ENCODE peak calls at places on chromosomes 7 and 10, in five cellular contexts. J is AG04450, T is HFF-Myc, M is SK-N-SH, R is cardiac muscle cell. H is an unnamed sample.

GRCh38 chr7:113561446-113561845 is 357.4 kb downstream of the PPP1R3A start:
- DNase-seq in R (peak), T (no peak), J (peak), M (no peak), H (no peak)

GRCh38 chr10:125159932-125160855 is at the start of gene CTBP2:
- DNase-seq in R (peak), J (no peak), T (no peak), M (peak), H (peak)

GRCh38 chr10:17981766-17982380 is 30.2 kb downstream of the SLC39A12 start:
- DNase-seq in J (peak), M (no peak), R (peak), T (peak), H (no peak)

GRCh38 chr7:95213809-95214492 is 110.4 kb downstream of the PON1 start:
- DNase-seq in M (no peak), J (no peak), T (no peak), R (peak), H (no peak)

GRCh38 chr10:48802611-48803046 is 118.0 kb downstream of the WDFY4 start:
- DNase-seq in M (no peak), J (no peak), T (no peak), R (no peak), H (no peak)

GRCh38 chr7:111835066-111835465 is 272.8 kb upstream of the IMMP2L start:
- DNase-seq in J (peak), R (peak), M (peak), T (peak), H (peak)

GRCh38 chr7:123241809-123242208 is 42.0 kb upstream of the SLC13A1 start:
- DNase-seq in J (no peak), R (no peak), T (no peak), M (peak), H (no peak)

GRCh38 chr10:128525444-128525843 is 399.2 kb upstream of the MKI67 start:
- DNase-seq in M (no peak), R (no peak), J (no peak), T (no peak), H (no peak)

GRCh38 chr10:34732926-34733325 is 82.2 kb downstream of the PARD3 start:
- DNase-seq in R (no peak), T (no peak), M (peak), J (no peak), H (no peak)

H was measured in G401.